ENCODE peak calls at places on chromosomes 6 and 20, in eight cellular contexts. Z, B, D, N, M, C, R and P are unnamed samples.
A peak's percentile ranks its signal among the peaks of the same experiment; 100 is the strongest.

GRCh38 chr6:159212026-159212425 is 42.8 kb downstream of the FNDC1 start:
- DNase-seq in B (no peak), R (no peak), D (no peak), M (no peak), N (no peak), C (no peak), Z (no peak), P (no peak)

GRCh38 chr20:23627501-23627900 is 10.3 kb downstream of the CST3 start:
- DNase-seq in Z (no peak), D (no peak), B (no peak), M (no peak), N (no peak), R (no peak), C (no peak), P (no peak)

GRCh38 chr6:33592595-33593413 is 12.7 kb upstream of the BAK1 start:
- DNase-seq in B (no peak), D (no peak), N (peak; percentile 53), Z (peak; percentile 90), C (no peak), M (no peak), R (no peak), P (no peak)

GRCh38 chr6:105608711-105609374 is 206.0 kb upstream of the PREP start:
- DNase-seq in C (no peak), D (no peak), M (no peak), N (no peak), R (no peak), Z (no peak), B (no peak), P (no peak)

GRCh38 chr20:22524393-22525015 is 59.9 kb downstream of the FOXA2 start:
- DNase-seq in Z (no peak), D (no peak), N (no peak), C (no peak), B (peak; percentile 64), M (no peak), R (no peak), P (no peak)

GRCh38 chr20:62141397-62142251 is 1.6 kb downstream of the PSMA7 start:
- DNase-seq in N (peak; percentile 37), Z (peak; percentile 73), D (no peak), R (no peak), C (no peak), M (no peak), B (peak; percentile 22), P (peak; percentile 35)

GRCh38 chr6:53259860-53260580 is 88.7 kb downstream of the ELOVL5 start:
- DNase-seq in Z (no peak), R (no peak), D (no peak), M (no peak), C (no peak), N (no peak), B (no peak), P (no peak)

GRCh38 chr6:43120938-43121913 is 45.1 kb downstream of the PTK7 start:
- DNase-seq in M (peak; percentile 67), N (no peak), C (peak; percentile 53), D (peak; percentile 93), B (peak; percentile 54), R (peak; percentile 90), Z (peak; percentile 73), P (no peak)

GRCh38 chr6:33091957-33092356 is 16.2 kb downstream of the HLA-DPB1 start:
- DNase-seq in N (peak; percentile 43), C (peak; percentile 43), R (peak; percentile 80), Z (peak; percentile 92), B (peak; percentile 54), D (no peak), M (no peak), P (no peak)

GRCh38 chr6:82363368-82364086 is at the start of gene TPBG:
- DNase-seq in N (no peak), Z (peak; percentile 96), M (no peak), B (peak; percentile 43), D (peak; percentile 45), R (peak; percentile 88), C (peak; percentile 42), P (peak; percentile 85)

GRCh38 chr6:35808688-35809087 is 3.5 kb downstream of the LHFPL5 start:
- DNase-seq in M (no peak), Z (no peak), R (no peak), B (no peak), N (no peak), C (no peak), D (no peak), P (no peak)

GRCh38 chr20:10578607-10579006 is 95.2 kb downstream of the JAG1 start:
- DNase-seq in C (no peak), M (no peak), R (no peak), Z (no peak), B (no peak), D (no peak), N (no peak), P (no peak)

GRCh38 chr6:114142256-114142655 is 171.3 kb upstream of the HDAC2 start:
- DNase-seq in C (no peak), R (no peak), D (no peak), B (no peak), N (no peak), M (no peak), Z (no peak), P (no peak)

GRCh38 chr6:2403546-2403945 is 158.1 kb upstream of the GMDS start:
- DNase-seq in B (no peak), M (no peak), D (no peak), N (no peak), R (no peak), C (no peak), Z (no peak), P (no peak)

GRCh38 chr6:49906511-49906910 is 40.2 kb upstream of the CRISP1 start:
- DNase-seq in R (no peak), B (no peak), N (no peak), C (no peak), D (no peak), M (no peak), Z (no peak), P (no peak)

GRCh38 chr6:13614926-13615801 is at the start of gene NOL7:
- DNase-seq in M (peak; percentile 90), D (peak; percentile 97), C (peak; percentile 98), B (peak; percentile 98), R (peak; percentile 99), N (peak; percentile 98), Z (peak; percentile 98), P (peak; percentile 90)

GRCh38 chr6:13614126-13614925 is 809 bp upstream of the NOL7 start:
- DNase-seq in R (peak; percentile 86), C (peak; percentile 54), B (peak; percentile 65), D (no peak), Z (peak; percentile 81), N (no peak), M (peak; percentile 11), P (peak; percentile 25)

GRCh38 chr6:13615802-13616140 is 636 bp downstream of the NOL7 start:
- DNase-seq in D (peak; percentile 32), R (peak; percentile 87), Z (peak; percentile 78), N (no peak), B (peak; percentile 38), C (peak; percentile 54), M (no peak), P (peak; percentile 39)

GRCh38 chr6:13613029-13613594 is 2.0 kb upstream of the NOL7 start:
- DNase-seq in B (no peak), R (no peak), D (no peak), C (no peak), Z (no peak), N (no peak), M (no peak), P (no peak)

DNA sequence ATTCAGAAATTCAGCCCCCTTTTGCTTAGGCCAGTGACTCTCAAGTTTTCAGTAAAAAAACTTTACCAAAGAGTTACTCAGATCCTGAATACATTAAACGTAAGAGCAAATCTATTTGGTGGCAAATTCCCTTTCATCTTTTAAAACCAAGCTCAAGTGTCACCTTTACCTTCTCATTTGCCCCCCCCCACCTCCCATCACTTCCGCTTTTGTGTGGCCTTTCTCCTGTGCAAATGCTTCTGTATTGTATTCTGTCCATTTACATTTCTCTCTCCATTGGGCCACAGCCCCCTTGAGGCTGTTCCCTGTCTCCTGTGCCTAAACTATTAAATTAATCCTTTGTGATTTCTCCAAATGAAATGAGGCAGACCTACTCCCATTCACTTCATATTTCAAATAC is 1.9 kb downstream of the NOL7 start:
- DNase-seq in Z (no peak), C (no peak), D (no peak), R (no peak), N (no peak), M (no peak), B (no peak), P (peak; percentile 34)
- H3K4me3 ChIP-seq in Z (peak overlapping the region; percentile 97), C (no peak overlapping the region), D (no peak overlapping the region), R (no peak overlapping the region), N (no peak overlapping the region), M (peak overlapping the region; percentile 88), B (no peak overlapping the region), P (no peak overlapping the region)

GRCh38 chr6:155147958-155148663 is 115.7 kb upstream of the CLDN20 start:
- DNase-seq in B (no peak), Z (no peak), R (no peak), C (no peak), D (no peak), M (no peak), N (no peak), P (no peak)
- H3K4me1 ChIP-seq in B (peaks cover 5% of the 10 kb centered on the region), Z (peaks cover 3% of the 10 kb centered on the region), R (no peaks in the 10 kb centered on the region), C (peaks cover 10% of the 10 kb centered on the region), D (no peaks in the 10 kb centered on the region), M (peaks cover 8% of the 10 kb centered on the region), N (peaks cover 7% of the 10 kb centered on the region), P (peaks cover 7% of the 10 kb centered on the region)

DNA sequence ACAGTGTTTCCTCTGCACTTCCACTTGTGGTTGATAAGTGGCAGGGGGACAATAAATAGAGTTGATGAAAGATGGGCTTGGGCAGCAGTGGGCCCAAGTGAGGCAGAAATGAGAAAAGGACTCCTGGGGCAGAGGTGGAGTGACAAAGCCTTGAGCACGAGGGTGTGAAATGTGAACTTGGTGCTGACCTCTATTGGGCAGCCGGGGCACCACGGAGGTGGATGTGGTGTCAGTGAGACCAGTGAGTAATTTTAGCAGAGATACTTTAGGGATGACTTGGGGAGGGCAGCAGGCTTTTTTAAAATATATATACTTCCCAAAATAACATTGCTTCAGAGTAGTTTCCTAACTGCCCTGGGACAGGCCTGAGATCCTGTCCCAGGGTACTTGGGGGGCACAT is 30.6 kb upstream of the MYLK2 start:
- DNase-seq in C (no peak), M (no peak), D (no peak), N (no peak), Z (peak; percentile 72), B (no peak), R (no peak), P (no peak)
- H3K36me3 ChIP-seq in C (peaks cover 85% of the 10 kb centered on the region), M (no peaks in the 10 kb centered on the region), D (no peaks in the 10 kb centered on the region), N (no peaks in the 10 kb centered on the region), Z (peaks cover 90% of the 10 kb centered on the region), B (no peaks in the 10 kb centered on the region), R (no peaks in the 10 kb centered on the region), P (peaks cover 97% of the 10 kb centered on the region)

GRCh38 chr20:60095456-60095855 is 137.2 kb downstream of the CDH26 start:
- DNase-seq in M (no peak), R (no peak), B (no peak), Z (no peak), D (no peak), N (no peak), C (no peak), P (no peak)

GRCh38 chr20:60092729-60093128 is 134.5 kb downstream of the CDH26 start:
- DNase-seq in Z (no peak), D (no peak), B (no peak), R (no peak), N (no peak), M (no peak), C (no peak), P (no peak)

GRCh38 chr20:60101201-60101893 is 143.1 kb downstream of the CDH26 start:
- DNase-seq in B (no peak), R (no peak), M (no peak), Z (no peak), N (no peak), D (no peak), C (no peak), P (no peak)

GRCh38 chr20:60100780-60101179 is 142.6 kb downstream of the CDH26 start:
- DNase-seq in B (no peak), C (no peak), N (no peak), R (no peak), Z (no peak), M (no peak), D (no peak), P (no peak)

GRCh38 chr20:60097285-60097684 is 139.1 kb downstream of the CDH26 start:
- DNase-seq in C (no peak), N (no peak), D (no peak), Z (no peak), M (no peak), R (no peak), B (peak; percentile 6), P (no peak)
- H3K4me3 ChIP-seq in C (no peak overlapping the region), N (no peak overlapping the region), D (no peak overlapping the region), Z (no peak overlapping the region), M (no peak overlapping the region), R (no peak overlapping the region), B (no peak overlapping the region), P (no peak overlapping the region)